ENCODE peak calls at places on chromosome 17, in four cellular contexts. One of them, this sample, is unnamed.

GRCh38 chr17:79955961-79956735 is 79.5 kb downstream of the TBC1D16 start:
- DNase-seq in K562: no peak
- DNase-seq in GM12878: no peak
- DNase-seq in HepG2: no peak
- DNase-seq in this sample: no peak

GRCh38 chr17:44546711-44547606 is 10.3 kb upstream of the FZD2 start:
- DNase-seq in K562: peak; percentile 43
- DNase-seq in GM12878: no peak
- DNase-seq in HepG2: no peak
- DNase-seq in this sample: peak; percentile 61

GRCh38 chr17:30780343-30780742 is 44.1 kb downstream of the CRLF3 start:
- DNase-seq in K562: no peak
- DNase-seq in GM12878: peak; percentile 47
- DNase-seq in HepG2: no peak
- DNase-seq in this sample: no peak

GRCh38 chr17:50636145-50636803 is 1.6 kb downstream of the ABCC3 start:
- DNase-seq in K562: no peak
- DNase-seq in GM12878: no peak
- DNase-seq in HepG2: peak; percentile 84
- DNase-seq in this sample: no peak

GRCh38 chr17:21419299-21420239 is 43.4 kb downstream of the KCNJ12 start:
- DNase-seq in K562: no peak
- DNase-seq in GM12878: no peak
- DNase-seq in HepG2: no peak
- DNase-seq in this sample: no peak

GRCh38 chr17:52106638-52107261 is 51.8 kb downstream of the CA10 start:
- DNase-seq in K562: peak; percentile 41
- DNase-seq in GM12878: no peak
- DNase-seq in HepG2: peak; percentile 33
- DNase-seq in this sample: peak; percentile 15

GRCh38 chr17:82247175-82247823 is 18.5 kb downstream of the SLC16A3 start:
- DNase-seq in K562: no peak
- DNase-seq in GM12878: no peak
- DNase-seq in HepG2: no peak
- DNase-seq in this sample: peak; percentile 24

GRCh38 chr17:38322156-38322779 is 21.5 kb downstream of the GPR179 start:
- DNase-seq in K562: peak; percentile 75
- DNase-seq in GM12878: no peak
- DNase-seq in HepG2: peak; percentile 48
- DNase-seq in this sample: no peak

GRCh38 chr17:8020776-8021564 is 17.9 kb upstream of the ALOX15B start:
- DNase-seq in K562: no peak
- DNase-seq in GM12878: no peak
- DNase-seq in HepG2: no peak
- DNase-seq in this sample: no peak

GRCh38 chr17:78924481-78925151 is 571 bp downstream of the TIMP2 start:
- DNase-seq in K562: no peak
- DNase-seq in GM12878: no peak
- DNase-seq in HepG2: no peak
- DNase-seq in this sample: no peak

GRCh38 chr17:42016411-42016831 is 818 bp downstream of the DNAJC7 start:
- DNase-seq in K562: peak; percentile 31
- DNase-seq in GM12878: no peak
- DNase-seq in HepG2: no peak
- DNase-seq in this sample: peak; percentile 37

GRCh38 chr17:2103456-2103855 is 48.6 kb downstream of the HIC1 start:
- DNase-seq in K562: no peak
- DNase-seq in GM12878: no peak
- DNase-seq in HepG2: no peak
- DNase-seq in this sample: no peak

GRCh38 chr17:34386925-34387550 is 24.0 kb upstream of the CCL1 start:
- DNase-seq in K562: peak; percentile 37
- DNase-seq in GM12878: no peak
- DNase-seq in HepG2: no peak
- DNase-seq in this sample: peak; percentile 53

GRCh38 chr17:68596411-68596945 is 4.7 kb downstream of the FAM20A start:
- DNase-seq in K562: no peak
- DNase-seq in GM12878: no peak
- DNase-seq in HepG2: no peak
- DNase-seq in this sample: no peak

GRCh38 chr17:8923762-8924161 is 41.7 kb downstream of the PIK3R5 start:
- DNase-seq in K562: no peak
- DNase-seq in GM12878: no peak
- DNase-seq in HepG2: no peak
- DNase-seq in this sample: no peak

GRCh38 chr17:14903810-14904209 is 361.3 kb downstream of the PMP22 start:
- DNase-seq in K562: no peak
- DNase-seq in GM12878: no peak
- DNase-seq in HepG2: no peak
- DNase-seq in this sample: no peak

GRCh38 chr17:82878545-82878944 is 38.7 kb upstream of the ZNF750 start:
- DNase-seq in K562: no peak
- DNase-seq in GM12878: no peak
- DNase-seq in HepG2: no peak
- DNase-seq in this sample: no peak

GRCh38 chr17:42798383-42799380 is at the start of the genes CNTD1 and COA3:
- DNase-seq in K562: peak; percentile 91
- DNase-seq in GM12878: peak; percentile 31
- DNase-seq in HepG2: peak; percentile 88
- DNase-seq in this sample: peak; percentile 89

GRCh38 chr17:34051046-34051445 is 204.0 kb upstream of the CCL2 start:
- DNase-seq in K562: no peak
- DNase-seq in GM12878: no peak
- DNase-seq in HepG2: no peak
- DNase-seq in this sample: no peak

GRCh38 chr17:49637050-49637449 is 40.8 kb downstream of the SPOP start:
- DNase-seq in K562: no peak
- DNase-seq in GM12878: no peak
- DNase-seq in HepG2: no peak
- DNase-seq in this sample: peak; percentile 26

GRCh38 chr17:66538776-66539175 is 236.4 kb downstream of the PRKCA start:
- DNase-seq in K562: no peak
- DNase-seq in GM12878: no peak
- DNase-seq in HepG2: no peak
- DNase-seq in this sample: no peak

GRCh38 chr17:17097763-17098345 is 55.6 kb downstream of the MPRIP start:
- DNase-seq in K562: no peak
- DNase-seq in GM12878: no peak
- DNase-seq in HepG2: no peak
- DNase-seq in this sample: no peak

GRCh38 chr17:8091033-8091687 is 3.6 kb upstream of the ALOX12B start:
- DNase-seq in K562: no peak
- DNase-seq in GM12878: peak; percentile 61
- DNase-seq in HepG2: no peak
- DNase-seq in this sample: no peak

GRCh38 chr17:4509923-4510614 is 11.4 kb downstream of the SPNS2 start:
- DNase-seq in K562: no peak
- DNase-seq in GM12878: no peak
- DNase-seq in HepG2: no peak
- DNase-seq in this sample: no peak

GRCh38 chr17:44804301-44805061 is 25.6 kb downstream of the GJC1 start:
- DNase-seq in K562: no peak
- DNase-seq in GM12878: no peak
- DNase-seq in HepG2: no peak
- DNase-seq in this sample: no peak

GRCh38 chr17:55664287-55664686 is 58.4 kb downstream of the TMEM100 start:
- DNase-seq in K562: no peak
- DNase-seq in GM12878: peak; percentile 17
- DNase-seq in HepG2: no peak
- DNase-seq in this sample: no peak

GRCh38 chr17:76384222-76384986 is at the start of gene SPHK1:
- DNase-seq in K562: peak; percentile 91
- DNase-seq in GM12878: no peak
- DNase-seq in HepG2: peak; percentile 74
- DNase-seq in this sample: peak; percentile 71

GRCh38 chr17:31497431-31497830 is 106.0 kb downstream of the RAB11FIP4 start:
- DNase-seq in K562: no peak
- DNase-seq in GM12878: no peak
- DNase-seq in HepG2: no peak
- DNase-seq in this sample: no peak

GRCh38 chr17:1482686-1483445 is 9.6 kb downstream of the MYO1C start:
- DNase-seq in K562: no peak
- DNase-seq in GM12878: no peak
- DNase-seq in HepG2: no peak
- DNase-seq in this sample: no peak

GRCh38 chr17:67290244-67290993 is 45.4 kb upstream of the HELZ start:
- DNase-seq in K562: no peak
- DNase-seq in GM12878: no peak
- DNase-seq in HepG2: no peak
- DNase-seq in this sample: no peak

GRCh38 chr17:30199600-30199999 is 35.9 kb downstream of the SLC6A4 start:
- DNase-seq in K562: no peak
- DNase-seq in GM12878: no peak
- DNase-seq in HepG2: no peak
- DNase-seq in this sample: no peak

GRCh38 chr17:27669136-27669535 is 38.1 kb downstream of the LGALS9 start:
- DNase-seq in K562: no peak
- DNase-seq in GM12878: no peak
- DNase-seq in HepG2: no peak
- DNase-seq in this sample: no peak

GRCh38 chr17:31050948-31051347 is 43.8 kb upstream of the NF1 start:
- DNase-seq in K562: no peak
- DNase-seq in GM12878: no peak
- DNase-seq in HepG2: no peak
- DNase-seq in this sample: no peak

GRCh38 chr17:27456681-27457404 is 595 bp downstream of the KSR1 start:
- DNase-seq in K562: peak; percentile 33
- DNase-seq in GM12878: no peak
- DNase-seq in HepG2: no peak
- DNase-seq in this sample: no peak

GRCh38 chr17:80949451-80950421 is 41.9 kb upstream of the CHMP6 start:
- DNase-seq in K562: no peak
- DNase-seq in GM12878: no peak
- DNase-seq in HepG2: no peak
- DNase-seq in this sample: no peak

DNA sequence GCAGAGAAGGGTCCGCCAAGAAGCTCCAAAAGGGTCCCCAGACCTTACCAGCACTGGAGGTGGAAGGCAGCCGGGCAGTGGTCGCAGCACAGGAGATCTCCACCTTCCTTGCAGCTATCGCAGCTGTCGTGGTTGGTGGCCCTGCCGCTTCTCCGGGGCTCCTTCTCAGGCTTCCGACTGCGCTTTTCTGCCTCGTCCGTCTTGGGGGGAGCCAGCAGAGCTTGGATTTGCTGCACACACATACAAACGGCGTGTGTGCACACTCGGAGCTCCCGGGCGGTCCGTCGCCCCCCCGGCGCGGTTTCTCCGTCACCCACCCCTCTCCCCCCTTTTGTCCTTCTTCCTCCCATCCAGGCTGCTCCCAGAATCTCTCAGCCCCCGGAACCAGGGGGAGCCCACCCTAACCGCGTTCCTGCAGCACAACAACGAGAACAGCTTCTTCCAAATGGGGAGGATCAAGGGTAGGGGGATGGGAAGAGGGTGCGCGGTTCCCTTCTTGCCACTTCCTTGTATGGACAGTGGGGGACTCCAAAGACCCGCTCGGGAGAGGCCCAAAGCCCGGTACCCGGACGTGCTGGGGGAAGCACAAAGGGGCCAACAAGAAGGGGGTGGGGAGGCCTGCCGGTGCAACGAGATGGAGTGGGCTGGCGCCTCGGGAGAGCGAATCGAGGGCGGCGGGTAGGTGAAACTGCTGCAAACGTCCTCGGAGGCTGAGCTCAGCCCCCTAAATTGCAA is 1.1 kb downstream of the PHF12 start:
- DNase-seq in K562: peak; percentile 62
- DNase-seq in GM12878: no peak
- DNase-seq in HepG2: peak; percentile 25
- DNase-seq in this sample: peak; percentile 54
- H2AFZ ChIP-seq in K562: peak overlapping the region; percentile 63
- H2AFZ ChIP-seq in GM12878: peak overlapping the region; percentile 36
- H2AFZ ChIP-seq in HepG2: no peak overlapping the region
- H2AFZ ChIP-seq in this sample: peak overlapping the region; percentile 49

DNA sequence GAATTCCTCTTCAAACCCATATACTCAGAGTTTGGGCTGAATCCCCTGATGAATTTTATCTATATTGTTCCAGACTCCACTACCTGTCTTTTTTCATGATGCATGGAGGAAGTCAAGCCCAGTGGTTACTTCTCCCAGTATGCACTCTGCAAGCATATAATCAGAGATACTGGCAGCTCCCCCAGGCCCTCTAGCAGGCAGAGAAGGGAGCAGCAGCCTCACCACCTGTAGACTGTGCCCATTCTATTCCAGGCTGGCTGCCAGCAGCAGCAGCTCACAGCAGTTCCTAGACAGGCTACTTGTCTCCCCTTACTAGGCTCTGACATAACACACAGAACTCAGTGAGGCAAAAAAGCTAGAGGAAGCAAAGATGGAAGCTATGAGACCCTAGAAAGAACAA is 3.4 kb downstream of the MKS1 start:
- DNase-seq in K562: no peak
- DNase-seq in GM12878: no peak
- DNase-seq in HepG2: no peak
- DNase-seq in this sample: no peak
- TF ChIP-seq CTCF in K562: peak; percentile 7
- TF ChIP-seq CTCF in GM12878: peak; percentile 28
- TF ChIP-seq CTCF in HepG2: no peak
- TF ChIP-seq CTCF in this sample: no peak

GRCh38 chr17:57597531-57598453 is 147.3 kb downstream of the CCDC182 start:
- DNase-seq in K562: peak; percentile 58
- DNase-seq in GM12878: no peak
- DNase-seq in HepG2: peak; percentile 67
- DNase-seq in this sample: peak; percentile 67
- TF ChIP-seq MYC in K562: no peak
- TF ChIP-seq MYC in GM12878: no peak
- TF ChIP-seq MYC in HepG2: no peak
- TF ChIP-seq MYC in this sample: no peak

GRCh38 chr17:71441098-71441497 is 679.7 kb upstream of the SOX9 start:
- DNase-seq in K562: no peak
- DNase-seq in GM12878: no peak
- DNase-seq in HepG2: no peak
- DNase-seq in this sample: no peak

GRCh38 chr17:71447644-71448043 is 673.2 kb upstream of the SOX9 start:
- DNase-seq in K562: no peak
- DNase-seq in GM12878: no peak
- DNase-seq in HepG2: no peak
- DNase-seq in this sample: no peak

GRCh38 chr17:71444011-71444574 is 676.7 kb upstream of the SOX9 start:
- DNase-seq in K562: no peak
- DNase-seq in GM12878: no peak
- DNase-seq in HepG2: no peak
- DNase-seq in this sample: no peak

GRCh38 chr17:71446635-71447034 is 674.2 kb upstream of the SOX9 start:
- DNase-seq in K562: no peak
- DNase-seq in GM12878: no peak
- DNase-seq in HepG2: no peak
- DNase-seq in this sample: no peak
- H2AFZ ChIP-seq in K562: no peak overlapping the region
- H2AFZ ChIP-seq in GM12878: no peak overlapping the region
- H2AFZ ChIP-seq in HepG2: no peak overlapping the region
- H2AFZ ChIP-seq in this sample: no peak overlapping the region